ENCODE peak calls at places on chromosomes 4 and X, in eight cellular contexts. One of them, this sample, is unnamed.

GRCh38 chr4:183158062-183158461 is 59.0 kb downstream of the WWC2 start:
- DNase-seq in GM23338: no peak
- DNase-seq in NCI-H146: no peak
- DNase-seq in cardiac fibroblast: peak; percentile 66
- DNase-seq in activated T-helper 1 cell treated with anti-CD3 and anti-CD28 coated beads, Interleukin-12 subunit alpha, Interleukin-12 subunit beta, Interleukin-2, Interleukin-4 antibody, amounts not matched to agents 30 ng/mL and 10 ng/mL and 1 ng/mL, durations not matched to agents 14 hours and 24 hours and 36 hours: no peak
- DNase-seq in neural progenitor cell: no peak
- DNase-seq in astrocyte of the hippocampus: no peak
- DNase-seq in effector memory CD8-positive, alpha-beta T cell: no peak
- DNase-seq in this sample: no peak

GRCh38 chrX:12685541-12685940 is 105.7 kb upstream of the PRPS2 start:
- DNase-seq in GM23338: no peak
- DNase-seq in NCI-H146: no peak
- DNase-seq in cardiac fibroblast: peak; percentile 56
- DNase-seq in activated T-helper 1 cell treated with anti-CD3 and anti-CD28 coated beads, Interleukin-12 subunit alpha, Interleukin-12 subunit beta, Interleukin-2, Interleukin-4 antibody, amounts not matched to agents 30 ng/mL and 10 ng/mL and 1 ng/mL, durations not matched to agents 14 hours and 24 hours and 36 hours: no peak
- DNase-seq in neural progenitor cell: no peak
- DNase-seq in astrocyte of the hippocampus: peak; percentile 18
- DNase-seq in effector memory CD8-positive, alpha-beta T cell: no peak
- DNase-seq in this sample: peak; percentile 47

GRCh38 chr4:167838686-167839085 is 253.7 kb upstream of the ANXA10 start:
- DNase-seq in GM23338: no peak
- DNase-seq in NCI-H146: no peak
- DNase-seq in cardiac fibroblast: peak; percentile 33
- DNase-seq in activated T-helper 1 cell treated with anti-CD3 and anti-CD28 coated beads, Interleukin-12 subunit alpha, Interleukin-12 subunit beta, Interleukin-2, Interleukin-4 antibody, amounts not matched to agents 30 ng/mL and 10 ng/mL and 1 ng/mL, durations not matched to agents 14 hours and 24 hours and 36 hours: no peak
- DNase-seq in neural progenitor cell: no peak
- DNase-seq in astrocyte of the hippocampus: no peak
- DNase-seq in effector memory CD8-positive, alpha-beta T cell: no peak
- DNase-seq in this sample: peak; percentile 62

GRCh38 chr4:41178372-41179085 is 35.8 kb downstream of the APBB2 start:
- DNase-seq in GM23338: no peak
- DNase-seq in NCI-H146: peak; percentile 84
- DNase-seq in cardiac fibroblast: peak; percentile 97
- DNase-seq in activated T-helper 1 cell treated with anti-CD3 and anti-CD28 coated beads, Interleukin-12 subunit alpha, Interleukin-12 subunit beta, Interleukin-2, Interleukin-4 antibody, amounts not matched to agents 30 ng/mL and 10 ng/mL and 1 ng/mL, durations not matched to agents 14 hours and 24 hours and 36 hours: no peak
- DNase-seq in neural progenitor cell: no peak
- DNase-seq in astrocyte of the hippocampus: peak; percentile 86
- DNase-seq in effector memory CD8-positive, alpha-beta T cell: no peak
- DNase-seq in this sample: peak; percentile 93

GRCh38 chr4:15327311-15328298 is 100.2 kb upstream of the C1QTNF7 start:
- DNase-seq in GM23338: no peak
- DNase-seq in NCI-H146: no peak
- DNase-seq in cardiac fibroblast: peak; percentile 79
- DNase-seq in activated T-helper 1 cell treated with anti-CD3 and anti-CD28 coated beads, Interleukin-12 subunit alpha, Interleukin-12 subunit beta, Interleukin-2, Interleukin-4 antibody, amounts not matched to agents 30 ng/mL and 10 ng/mL and 1 ng/mL, durations not matched to agents 14 hours and 24 hours and 36 hours: no peak
- DNase-seq in neural progenitor cell: no peak
- DNase-seq in astrocyte of the hippocampus: no peak
- DNase-seq in effector memory CD8-positive, alpha-beta T cell: no peak
- DNase-seq in this sample: peak; percentile 94

GRCh38 chr4:121977251-121978168 is 25.6 kb upstream of the TRPC3 start:
- DNase-seq in GM23338: no peak
- DNase-seq in NCI-H146: no peak
- DNase-seq in cardiac fibroblast: peak; percentile 20
- DNase-seq in activated T-helper 1 cell treated with anti-CD3 and anti-CD28 coated beads, Interleukin-12 subunit alpha, Interleukin-12 subunit beta, Interleukin-2, Interleukin-4 antibody, amounts not matched to agents 30 ng/mL and 10 ng/mL and 1 ng/mL, durations not matched to agents 14 hours and 24 hours and 36 hours: no peak
- DNase-seq in neural progenitor cell: no peak
- DNase-seq in astrocyte of the hippocampus: peak; percentile 4
- DNase-seq in effector memory CD8-positive, alpha-beta T cell: no peak
- DNase-seq in this sample: no peak

GRCh38 chrX:122565952-122566351 is 618.1 kb upstream of the GRIA3 start:
- DNase-seq in GM23338: no peak
- DNase-seq in NCI-H146: no peak
- DNase-seq in cardiac fibroblast: peak; percentile 95
- DNase-seq in activated T-helper 1 cell treated with anti-CD3 and anti-CD28 coated beads, Interleukin-12 subunit alpha, Interleukin-12 subunit beta, Interleukin-2, Interleukin-4 antibody, amounts not matched to agents 30 ng/mL and 10 ng/mL and 1 ng/mL, durations not matched to agents 14 hours and 24 hours and 36 hours: no peak
- DNase-seq in neural progenitor cell: no peak
- DNase-seq in astrocyte of the hippocampus: peak; percentile 89
- DNase-seq in effector memory CD8-positive, alpha-beta T cell: no peak
- DNase-seq in this sample: peak; percentile 97

GRCh38 chrX:7100022-7100421 is 47.5 kb upstream of the STS start:
- DNase-seq in GM23338: peak; percentile 13
- DNase-seq in NCI-H146: no peak
- DNase-seq in cardiac fibroblast: no peak
- DNase-seq in activated T-helper 1 cell treated with anti-CD3 and anti-CD28 coated beads, Interleukin-12 subunit alpha, Interleukin-12 subunit beta, Interleukin-2, Interleukin-4 antibody, amounts not matched to agents 30 ng/mL and 10 ng/mL and 1 ng/mL, durations not matched to agents 14 hours and 24 hours and 36 hours: no peak
- DNase-seq in neural progenitor cell: no peak
- DNase-seq in astrocyte of the hippocampus: no peak
- DNase-seq in effector memory CD8-positive, alpha-beta T cell: no peak
- DNase-seq in this sample: no peak

GRCh38 chrX:81900522-81900921 is 698.6 kb downstream of the SH3BGRL start:
- DNase-seq in GM23338: no peak
- DNase-seq in NCI-H146: no peak
- DNase-seq in cardiac fibroblast: no peak
- DNase-seq in activated T-helper 1 cell treated with anti-CD3 and anti-CD28 coated beads, Interleukin-12 subunit alpha, Interleukin-12 subunit beta, Interleukin-2, Interleukin-4 antibody, amounts not matched to agents 30 ng/mL and 10 ng/mL and 1 ng/mL, durations not matched to agents 14 hours and 24 hours and 36 hours: no peak
- DNase-seq in neural progenitor cell: no peak
- DNase-seq in astrocyte of the hippocampus: no peak
- DNase-seq in effector memory CD8-positive, alpha-beta T cell: no peak
- DNase-seq in this sample: peak; percentile 42

GRCh38 chr4:39020130-39020529 is 12.1 kb downstream of the TMEM156 start:
- DNase-seq in GM23338: no peak
- DNase-seq in NCI-H146: no peak
- DNase-seq in cardiac fibroblast: peak; percentile 58
- DNase-seq in activated T-helper 1 cell treated with anti-CD3 and anti-CD28 coated beads, Interleukin-12 subunit alpha, Interleukin-12 subunit beta, Interleukin-2, Interleukin-4 antibody, amounts not matched to agents 30 ng/mL and 10 ng/mL and 1 ng/mL, durations not matched to agents 14 hours and 24 hours and 36 hours: no peak
- DNase-seq in neural progenitor cell: no peak
- DNase-seq in astrocyte of the hippocampus: no peak
- DNase-seq in effector memory CD8-positive, alpha-beta T cell: no peak
- DNase-seq in this sample: no peak

GRCh38 chr4:41296995-41297394 is 40.3 kb downstream of the UCHL1 start:
- DNase-seq in GM23338: no peak
- DNase-seq in NCI-H146: no peak
- DNase-seq in cardiac fibroblast: peak; percentile 11
- DNase-seq in activated T-helper 1 cell treated with anti-CD3 and anti-CD28 coated beads, Interleukin-12 subunit alpha, Interleukin-12 subunit beta, Interleukin-2, Interleukin-4 antibody, amounts not matched to agents 30 ng/mL and 10 ng/mL and 1 ng/mL, durations not matched to agents 14 hours and 24 hours and 36 hours: no peak
- DNase-seq in neural progenitor cell: no peak
- DNase-seq in astrocyte of the hippocampus: no peak
- DNase-seq in effector memory CD8-positive, alpha-beta T cell: no peak
- DNase-seq in this sample: no peak

GRCh38 chr4:121822796-121823504 is 733 bp downstream of the CCNA2 start:
- DNase-seq in GM23338: peak; percentile 40
- DNase-seq in NCI-H146: peak; percentile 45
- DNase-seq in cardiac fibroblast: peak; percentile 31
- DNase-seq in activated T-helper 1 cell treated with anti-CD3 and anti-CD28 coated beads, Interleukin-12 subunit alpha, Interleukin-12 subunit beta, Interleukin-2, Interleukin-4 antibody, amounts not matched to agents 30 ng/mL and 10 ng/mL and 1 ng/mL, durations not matched to agents 14 hours and 24 hours and 36 hours: peak; percentile 34
- DNase-seq in neural progenitor cell: peak; percentile 52
- DNase-seq in astrocyte of the hippocampus: peak; percentile 58
- DNase-seq in effector memory CD8-positive, alpha-beta T cell: peak; percentile 15
- DNase-seq in this sample: peak; percentile 61

GRCh38 chr4:163540977-163541376 is 46.5 kb downstream of the TMA16 start:
- DNase-seq in GM23338: no peak
- DNase-seq in NCI-H146: no peak
- DNase-seq in cardiac fibroblast: peak; percentile 86
- DNase-seq in activated T-helper 1 cell treated with anti-CD3 and anti-CD28 coated beads, Interleukin-12 subunit alpha, Interleukin-12 subunit beta, Interleukin-2, Interleukin-4 antibody, amounts not matched to agents 30 ng/mL and 10 ng/mL and 1 ng/mL, durations not matched to agents 14 hours and 24 hours and 36 hours: no peak
- DNase-seq in neural progenitor cell: no peak
- DNase-seq in astrocyte of the hippocampus: peak; percentile 85
- DNase-seq in effector memory CD8-positive, alpha-beta T cell: no peak
- DNase-seq in this sample: peak; percentile 56

GRCh38 chrX:46268429-46268828 is 276.8 kb downstream of the ZNF674 start:
- DNase-seq in GM23338: no peak
- DNase-seq in NCI-H146: no peak
- DNase-seq in cardiac fibroblast: peak; percentile 26
- DNase-seq in activated T-helper 1 cell treated with anti-CD3 and anti-CD28 coated beads, Interleukin-12 subunit alpha, Interleukin-12 subunit beta, Interleukin-2, Interleukin-4 antibody, amounts not matched to agents 30 ng/mL and 10 ng/mL and 1 ng/mL, durations not matched to agents 14 hours and 24 hours and 36 hours: no peak
- DNase-seq in neural progenitor cell: no peak
- DNase-seq in astrocyte of the hippocampus: peak; percentile 62
- DNase-seq in effector memory CD8-positive, alpha-beta T cell: no peak
- DNase-seq in this sample: peak; percentile 61

GRCh38 chr4:101065935-101066485 is 281.3 kb downstream of the PPP3CA start:
- DNase-seq in GM23338: no peak
- DNase-seq in NCI-H146: no peak
- DNase-seq in cardiac fibroblast: no peak
- DNase-seq in activated T-helper 1 cell treated with anti-CD3 and anti-CD28 coated beads, Interleukin-12 subunit alpha, Interleukin-12 subunit beta, Interleukin-2, Interleukin-4 antibody, amounts not matched to agents 30 ng/mL and 10 ng/mL and 1 ng/mL, durations not matched to agents 14 hours and 24 hours and 36 hours: no peak
- DNase-seq in neural progenitor cell: no peak
- DNase-seq in astrocyte of the hippocampus: no peak
- DNase-seq in effector memory CD8-positive, alpha-beta T cell: no peak
- DNase-seq in this sample: no peak

GRCh38 chrX:119688856-119689455 is 4.0 kb downstream of the SEPTIN6 start:
- DNase-seq in GM23338: no peak
- DNase-seq in NCI-H146: no peak
- DNase-seq in cardiac fibroblast: no peak
- DNase-seq in activated T-helper 1 cell treated with anti-CD3 and anti-CD28 coated beads, Interleukin-12 subunit alpha, Interleukin-12 subunit beta, Interleukin-2, Interleukin-4 antibody, amounts not matched to agents 30 ng/mL and 10 ng/mL and 1 ng/mL, durations not matched to agents 14 hours and 24 hours and 36 hours: no peak
- DNase-seq in neural progenitor cell: no peak
- DNase-seq in astrocyte of the hippocampus: no peak
- DNase-seq in effector memory CD8-positive, alpha-beta T cell: no peak
- DNase-seq in this sample: no peak

GRCh38 chrX:44873415-44874270 is 655 bp downstream of the KDM6A start:
- DNase-seq in GM23338: peak; percentile 30
- DNase-seq in NCI-H146: peak; percentile 43
- DNase-seq in cardiac fibroblast: peak; percentile 51
- DNase-seq in activated T-helper 1 cell treated with anti-CD3 and anti-CD28 coated beads, Interleukin-12 subunit alpha, Interleukin-12 subunit beta, Interleukin-2, Interleukin-4 antibody, amounts not matched to agents 30 ng/mL and 10 ng/mL and 1 ng/mL, durations not matched to agents 14 hours and 24 hours and 36 hours: peak; percentile 15
- DNase-seq in neural progenitor cell: peak; percentile 68
- DNase-seq in astrocyte of the hippocampus: peak; percentile 84
- DNase-seq in effector memory CD8-positive, alpha-beta T cell: peak; percentile 28
- DNase-seq in this sample: peak; percentile 47

GRCh38 chr4:119733431-119733830 is 104.8 kb upstream of the PDE5A start:
- DNase-seq in GM23338: no peak
- DNase-seq in NCI-H146: no peak
- DNase-seq in cardiac fibroblast: no peak
- DNase-seq in activated T-helper 1 cell treated with anti-CD3 and anti-CD28 coated beads, Interleukin-12 subunit alpha, Interleukin-12 subunit beta, Interleukin-2, Interleukin-4 antibody, amounts not matched to agents 30 ng/mL and 10 ng/mL and 1 ng/mL, durations not matched to agents 14 hours and 24 hours and 36 hours: no peak
- DNase-seq in neural progenitor cell: no peak
- DNase-seq in astrocyte of the hippocampus: peak; percentile 26
- DNase-seq in effector memory CD8-positive, alpha-beta T cell: no peak
- DNase-seq in this sample: peak; percentile 53

GRCh38 chr4:6772223-6772928 is 10.2 kb upstream of the KIAA0232 start:
- DNase-seq in GM23338: no peak
- DNase-seq in NCI-H146: peak; percentile 22
- DNase-seq in cardiac fibroblast: no peak
- DNase-seq in activated T-helper 1 cell treated with anti-CD3 and anti-CD28 coated beads, Interleukin-12 subunit alpha, Interleukin-12 subunit beta, Interleukin-2, Interleukin-4 antibody, amounts not matched to agents 30 ng/mL and 10 ng/mL and 1 ng/mL, durations not matched to agents 14 hours and 24 hours and 36 hours: no peak
- DNase-seq in neural progenitor cell: no peak
- DNase-seq in astrocyte of the hippocampus: peak; percentile 46
- DNase-seq in effector memory CD8-positive, alpha-beta T cell: no peak
- DNase-seq in this sample: peak; percentile 51

GRCh38 chr4:15547392-15547791 is 77.7 kb downstream of the CC2D2A start:
- DNase-seq in GM23338: no peak
- DNase-seq in NCI-H146: no peak
- DNase-seq in cardiac fibroblast: no peak
- DNase-seq in activated T-helper 1 cell treated with anti-CD3 and anti-CD28 coated beads, Interleukin-12 subunit alpha, Interleukin-12 subunit beta, Interleukin-2, Interleukin-4 antibody, amounts not matched to agents 30 ng/mL and 10 ng/mL and 1 ng/mL, durations not matched to agents 14 hours and 24 hours and 36 hours: peak; percentile 7
- DNase-seq in neural progenitor cell: no peak
- DNase-seq in astrocyte of the hippocampus: no peak
- DNase-seq in effector memory CD8-positive, alpha-beta T cell: no peak
- DNase-seq in this sample: no peak

GRCh38 chrX:69130448-69130847 is 34.8 kb downstream of the PJA1 start:
- DNase-seq in GM23338: no peak
- DNase-seq in NCI-H146: no peak
- DNase-seq in cardiac fibroblast: no peak
- DNase-seq in activated T-helper 1 cell treated with anti-CD3 and anti-CD28 coated beads, Interleukin-12 subunit alpha, Interleukin-12 subunit beta, Interleukin-2, Interleukin-4 antibody, amounts not matched to agents 30 ng/mL and 10 ng/mL and 1 ng/mL, durations not matched to agents 14 hours and 24 hours and 36 hours: no peak
- DNase-seq in neural progenitor cell: no peak
- DNase-seq in astrocyte of the hippocampus: no peak
- DNase-seq in effector memory CD8-positive, alpha-beta T cell: no peak
- DNase-seq in this sample: no peak

GRCh38 chr4:83356899-83357661 is 22.4 kb upstream of the HPSE start:
- DNase-seq in GM23338: no peak
- DNase-seq in NCI-H146: no peak
- DNase-seq in cardiac fibroblast: peak; percentile 95
- DNase-seq in activated T-helper 1 cell treated with anti-CD3 and anti-CD28 coated beads, Interleukin-12 subunit alpha, Interleukin-12 subunit beta, Interleukin-2, Interleukin-4 antibody, amounts not matched to agents 30 ng/mL and 10 ng/mL and 1 ng/mL, durations not matched to agents 14 hours and 24 hours and 36 hours: no peak
- DNase-seq in neural progenitor cell: no peak
- DNase-seq in astrocyte of the hippocampus: peak; percentile 94
- DNase-seq in effector memory CD8-positive, alpha-beta T cell: no peak
- DNase-seq in this sample: peak; percentile 98

GRCh38 chr4:11429646-11430045 is 952 bp upstream of the HS3ST1 start:
- DNase-seq in GM23338: peak; percentile 32
- DNase-seq in NCI-H146: no peak
- DNase-seq in cardiac fibroblast: no peak
- DNase-seq in activated T-helper 1 cell treated with anti-CD3 and anti-CD28 coated beads, Interleukin-12 subunit alpha, Interleukin-12 subunit beta, Interleukin-2, Interleukin-4 antibody, amounts not matched to agents 30 ng/mL and 10 ng/mL and 1 ng/mL, durations not matched to agents 14 hours and 24 hours and 36 hours: no peak
- DNase-seq in neural progenitor cell: no peak
- DNase-seq in astrocyte of the hippocampus: no peak
- DNase-seq in effector memory CD8-positive, alpha-beta T cell: no peak
- DNase-seq in this sample: no peak

GRCh38 chr4:78648639-78649363 is 97.2 kb downstream of the ANXA3 start:
- DNase-seq in GM23338: no peak
- DNase-seq in NCI-H146: no peak
- DNase-seq in cardiac fibroblast: no peak
- DNase-seq in activated T-helper 1 cell treated with anti-CD3 and anti-CD28 coated beads, Interleukin-12 subunit alpha, Interleukin-12 subunit beta, Interleukin-2, Interleukin-4 antibody, amounts not matched to agents 30 ng/mL and 10 ng/mL and 1 ng/mL, durations not matched to agents 14 hours and 24 hours and 36 hours: no peak
- DNase-seq in neural progenitor cell: no peak
- DNase-seq in astrocyte of the hippocampus: no peak
- DNase-seq in effector memory CD8-positive, alpha-beta T cell: no peak
- DNase-seq in this sample: no peak

GRCh38 chrX:18368402-18368801 is 13.9 kb upstream of the SCML2 start:
- DNase-seq in GM23338: peak; percentile 27
- DNase-seq in NCI-H146: no peak
- DNase-seq in cardiac fibroblast: no peak
- DNase-seq in activated T-helper 1 cell treated with anti-CD3 and anti-CD28 coated beads, Interleukin-12 subunit alpha, Interleukin-12 subunit beta, Interleukin-2, Interleukin-4 antibody, amounts not matched to agents 30 ng/mL and 10 ng/mL and 1 ng/mL, durations not matched to agents 14 hours and 24 hours and 36 hours: no peak
- DNase-seq in neural progenitor cell: no peak
- DNase-seq in astrocyte of the hippocampus: no peak
- DNase-seq in effector memory CD8-positive, alpha-beta T cell: no peak
- DNase-seq in this sample: no peak

GRCh38 chr4:20281453-20281852 is 29.7 kb downstream of the SLIT2 start:
- DNase-seq in GM23338: peak; percentile 27
- DNase-seq in NCI-H146: no peak
- DNase-seq in cardiac fibroblast: no peak
- DNase-seq in activated T-helper 1 cell treated with anti-CD3 and anti-CD28 coated beads, Interleukin-12 subunit alpha, Interleukin-12 subunit beta, Interleukin-2, Interleukin-4 antibody, amounts not matched to agents 30 ng/mL and 10 ng/mL and 1 ng/mL, durations not matched to agents 14 hours and 24 hours and 36 hours: no peak
- DNase-seq in neural progenitor cell: peak; percentile 6
- DNase-seq in astrocyte of the hippocampus: peak; percentile 17
- DNase-seq in effector memory CD8-positive, alpha-beta T cell: no peak
- DNase-seq in this sample: no peak

GRCh38 chr4:55055529-55055928 is 69.9 kb downstream of the KDR start:
- DNase-seq in GM23338: no peak
- DNase-seq in NCI-H146: no peak
- DNase-seq in cardiac fibroblast: no peak
- DNase-seq in activated T-helper 1 cell treated with anti-CD3 and anti-CD28 coated beads, Interleukin-12 subunit alpha, Interleukin-12 subunit beta, Interleukin-2, Interleukin-4 antibody, amounts not matched to agents 30 ng/mL and 10 ng/mL and 1 ng/mL, durations not matched to agents 14 hours and 24 hours and 36 hours: no peak
- DNase-seq in neural progenitor cell: no peak
- DNase-seq in astrocyte of the hippocampus: no peak
- DNase-seq in effector memory CD8-positive, alpha-beta T cell: no peak
- DNase-seq in this sample: no peak

GRCh38 chrX:19758536-19758935 is 128.9 kb downstream of the SH3KBP1 start:
- DNase-seq in GM23338: no peak
- DNase-seq in NCI-H146: no peak
- DNase-seq in cardiac fibroblast: no peak
- DNase-seq in activated T-helper 1 cell treated with anti-CD3 and anti-CD28 coated beads, Interleukin-12 subunit alpha, Interleukin-12 subunit beta, Interleukin-2, Interleukin-4 antibody, amounts not matched to agents 30 ng/mL and 10 ng/mL and 1 ng/mL, durations not matched to agents 14 hours and 24 hours and 36 hours: no peak
- DNase-seq in neural progenitor cell: no peak
- DNase-seq in astrocyte of the hippocampus: peak; percentile 24
- DNase-seq in effector memory CD8-positive, alpha-beta T cell: no peak
- DNase-seq in this sample: no peak

GRCh38 chr4:152947311-152947710 is 11.2 kb downstream of the FHDC1 start:
- DNase-seq in GM23338: no peak
- DNase-seq in NCI-H146: no peak
- DNase-seq in cardiac fibroblast: peak; percentile 17
- DNase-seq in activated T-helper 1 cell treated with anti-CD3 and anti-CD28 coated beads, Interleukin-12 subunit alpha, Interleukin-12 subunit beta, Interleukin-2, Interleukin-4 antibody, amounts not matched to agents 30 ng/mL and 10 ng/mL and 1 ng/mL, durations not matched to agents 14 hours and 24 hours and 36 hours: no peak
- DNase-seq in neural progenitor cell: no peak
- DNase-seq in astrocyte of the hippocampus: no peak
- DNase-seq in effector memory CD8-positive, alpha-beta T cell: no peak
- DNase-seq in this sample: no peak

GRCh38 chr4:98638661-98639060 is 19.8 kb downstream of the TSPAN5 start:
- DNase-seq in GM23338: no peak
- DNase-seq in NCI-H146: no peak
- DNase-seq in cardiac fibroblast: peak; percentile 70
- DNase-seq in activated T-helper 1 cell treated with anti-CD3 and anti-CD28 coated beads, Interleukin-12 subunit alpha, Interleukin-12 subunit beta, Interleukin-2, Interleukin-4 antibody, amounts not matched to agents 30 ng/mL and 10 ng/mL and 1 ng/mL, durations not matched to agents 14 hours and 24 hours and 36 hours: no peak
- DNase-seq in neural progenitor cell: no peak
- DNase-seq in astrocyte of the hippocampus: no peak
- DNase-seq in effector memory CD8-positive, alpha-beta T cell: no peak
- DNase-seq in this sample: peak; percentile 45